ENCODE peak calls at places on chromosomes 13 and 19, in four cellular contexts. Q, Z, H and N are unnamed samples.

GRCh38 chr19:6209233-6209632 is 70.5 kb downstream of the MLLT1 start:
- DNase-seq in H (no peak), Q (no peak), Z (no peak), N (no peak)

GRCh38 chr19:43623889-43624670 is 4.7 kb upstream of the ZNF428 start:
- DNase-seq in Z (no peak), Q (peak; percentile 94), H (no peak), N (no peak)

GRCh38 chr19:5751709-5752108 is 31.3 kb downstream of the CATSPERD start:
- DNase-seq in H (no peak), Z (no peak), Q (no peak), N (no peak)

GRCh38 chr19:7541481-7541824 is 5.9 kb downstream of the PNPLA6 start:
- DNase-seq in H (no peak), Z (no peak), Q (no peak), N (no peak)

GRCh38 chr13:114224201-114224600 is 10.5 kb upstream of the CDC16 start:
- DNase-seq in Q (no peak), H (no peak), Z (no peak), N (no peak)

GRCh38 chr13:111401755-111402154 is 81.3 kb downstream of the TEX29 start:
- DNase-seq in Z (no peak), H (no peak), Q (no peak), N (no peak)

GRCh38 chr19:27774827-27775226 is 1438.1 kb downstream of the UQCRFS1 start:
- DNase-seq in Z (no peak), H (no peak), Q (peak; percentile 63), N (no peak)

GRCh38 chr19:10603084-10603872 is 16.2 kb upstream of the AP1M2 start:
- DNase-seq in Z (peak; percentile 59), H (peak; percentile 81), Q (peak; percentile 56), N (no peak)

GRCh38 chr19:34475026-34475974 is 6.3 kb upstream of the WTIP start:
- DNase-seq in Z (no peak), H (no peak), Q (no peak), N (no peak)

GRCh38 chr19:45424191-45425058 is 708 bp upstream of the ERCC1 start:
- DNase-seq in H (no peak), Q (peak; percentile 82), Z (peak; percentile 39), N (peak; percentile 65)

GRCh38 chr13:99087130-99087953 is 109.5 kb upstream of the DOCK9 start:
- DNase-seq in Q (peak; percentile 98), Z (peak; percentile 92), H (peak; percentile 93), N (peak; percentile 93)

GRCh38 chr13:76852991-76853390 is 33.2 kb downstream of the KCTD12 start:
- DNase-seq in Z (no peak), H (no peak), Q (no peak), N (no peak)

GRCh38 chr13:49997935-49998334 is 1.1 kb downstream of the TRIM13 start:
- DNase-seq in Q (peak; percentile 54), Z (no peak), H (no peak), N (no peak)

GRCh38 chr13:24630121-24630520 is 50.1 kb upstream of the ATP12A start:
- DNase-seq in H (no peak), Q (no peak), Z (no peak), N (no peak)

GRCh38 chr13:27375686-27376326 is 48.6 kb upstream of the GTF3A start:
- DNase-seq in Z (peak; percentile 47), H (peak; percentile 23), Q (peak; percentile 93), N (peak; percentile 63)

GRCh38 chr13:109494955-109495354 is 291.4 kb downstream of the IRS2 start:
- DNase-seq in Q (no peak), Z (no peak), H (no peak), N (no peak)

GRCh38 chr19:1921825-1922224 is 16.6 kb downstream of the ADAT3 start:
- DNase-seq in Z (no peak), Q (no peak), H (no peak), N (no peak)

GRCh38 chr19:41175825-41176734 is 16.9 kb upstream of the CYP2S1 start:
- DNase-seq in Q (peak; percentile 96), Z (peak; percentile 31), H (peak; percentile 19), N (peak; percentile 83)

GRCh38 chr13:84086847-84087162 is 204.5 kb upstream of the SLITRK1 start:
- DNase-seq in Z (no peak), H (no peak), Q (no peak), N (no peak)

GRCh38 chr13:30565658-30566057 is 52.1 kb upstream of the USPL1 start:
- DNase-seq in H (no peak), Q (no peak), Z (no peak), N (no peak)

GRCh38 chr19:17037966-17038500 is 11.4 kb upstream of the CPAMD8 start:
- DNase-seq in H (no peak), Z (no peak), Q (no peak), N (no peak)

GRCh38 chr13:40456397-40456958 is 210.0 kb downstream of the FOXO1 start:
- DNase-seq in Z (no peak), H (no peak), Q (no peak), N (no peak)